ENCODE peak calls at places on chromosome 15, in nine cellular contexts. One of them, this sample, is unnamed.
A peak's percentile ranks its signal among the peaks of the same experiment; 100 is the strongest.

GRCh38 chr15:89353991-89354390 is 19.4 kb upstream of the POLG start:
- DNase-seq in MG63: no peak
- DNase-seq in left colon: no peak
- DNase-seq in GM19239: no peak
- DNase-seq in activated CD4-positive, alpha-beta memory T cell treated with anti-CD3 and anti-CD28 coated beads, Interleukin-2, amount 10 ng/mL, durations not matched to agents 7 days and 5 days: no peak
- DNase-seq in osteoblast: peak; percentile 54
- DNase-seq in effector CD4-positive, alpha-beta T cell: no peak
- DNase-seq in dorsolateral prefrontal cortex: no peak
- DNase-seq in stimulated activated CD4-positive, alpha-beta T cell treated with anti-CD3 and anti-CD28 coated beads, Interleukin-2, amount 100 ng/mL, for 24 hours: no peak
- DNase-seq in this sample: no peak

GRCh38 chr15:95284933-95285401 is 1045.5 kb upstream of the NR2F2 start:
- DNase-seq in MG63: no peak
- DNase-seq in left colon: no peak
- DNase-seq in GM19239: no peak
- DNase-seq in activated CD4-positive, alpha-beta memory T cell treated with anti-CD3 and anti-CD28 coated beads, Interleukin-2, amount 10 ng/mL, durations not matched to agents 7 days and 5 days: peak; percentile 29
- DNase-seq in osteoblast: peak; percentile 37
- DNase-seq in effector CD4-positive, alpha-beta T cell: no peak
- DNase-seq in dorsolateral prefrontal cortex: no peak
- DNase-seq in stimulated activated CD4-positive, alpha-beta T cell treated with anti-CD3 and anti-CD28 coated beads, Interleukin-2, amount 100 ng/mL, for 24 hours: no peak
- DNase-seq in this sample: peak; percentile 68

GRCh38 chr15:40438712-40439111 is 2.0 kb upstream of the BAHD1 start:
- DNase-seq in MG63: no peak
- DNase-seq in left colon: no peak
- DNase-seq in GM19239: no peak
- DNase-seq in activated CD4-positive, alpha-beta memory T cell treated with anti-CD3 and anti-CD28 coated beads, Interleukin-2, amount 10 ng/mL, durations not matched to agents 7 days and 5 days: no peak
- DNase-seq in osteoblast: peak; percentile 81
- DNase-seq in effector CD4-positive, alpha-beta T cell: no peak
- DNase-seq in dorsolateral prefrontal cortex: no peak
- DNase-seq in stimulated activated CD4-positive, alpha-beta T cell treated with anti-CD3 and anti-CD28 coated beads, Interleukin-2, amount 100 ng/mL, for 24 hours: no peak
- DNase-seq in this sample: no peak

GRCh38 chr15:34241376-34242350 is 16.8 kb downstream of the EMC4 start:
- DNase-seq in MG63: no peak
- DNase-seq in left colon: no peak
- DNase-seq in GM19239: peak; percentile 17
- DNase-seq in activated CD4-positive, alpha-beta memory T cell treated with anti-CD3 and anti-CD28 coated beads, Interleukin-2, amount 10 ng/mL, durations not matched to agents 7 days and 5 days: peak; percentile 26
- DNase-seq in osteoblast: peak; percentile 87
- DNase-seq in effector CD4-positive, alpha-beta T cell: peak; percentile 8
- DNase-seq in dorsolateral prefrontal cortex: no peak
- DNase-seq in stimulated activated CD4-positive, alpha-beta T cell treated with anti-CD3 and anti-CD28 coated beads, Interleukin-2, amount 100 ng/mL, for 24 hours: no peak
- DNase-seq in this sample: peak; percentile 31

GRCh38 chr15:81901323-81901722 is 144.5 kb downstream of the MEX3B start:
- DNase-seq in MG63: no peak
- DNase-seq in left colon: no peak
- DNase-seq in GM19239: no peak
- DNase-seq in activated CD4-positive, alpha-beta memory T cell treated with anti-CD3 and anti-CD28 coated beads, Interleukin-2, amount 10 ng/mL, durations not matched to agents 7 days and 5 days: no peak
- DNase-seq in osteoblast: no peak
- DNase-seq in effector CD4-positive, alpha-beta T cell: no peak
- DNase-seq in dorsolateral prefrontal cortex: no peak
- DNase-seq in stimulated activated CD4-positive, alpha-beta T cell treated with anti-CD3 and anti-CD28 coated beads, Interleukin-2, amount 100 ng/mL, for 24 hours: no peak
- DNase-seq in this sample: no peak

GRCh38 chr15:67091073-67091965 is 25.9 kb downstream of the SMAD3 start:
- DNase-seq in MG63: peak; percentile 91
- DNase-seq in left colon: no peak
- DNase-seq in GM19239: no peak
- DNase-seq in activated CD4-positive, alpha-beta memory T cell treated with anti-CD3 and anti-CD28 coated beads, Interleukin-2, amount 10 ng/mL, durations not matched to agents 7 days and 5 days: peak; percentile 91
- DNase-seq in osteoblast: peak; percentile 93
- DNase-seq in effector CD4-positive, alpha-beta T cell: peak; percentile 63
- DNase-seq in dorsolateral prefrontal cortex: no peak
- DNase-seq in stimulated activated CD4-positive, alpha-beta T cell treated with anti-CD3 and anti-CD28 coated beads, Interleukin-2, amount 100 ng/mL, for 24 hours: peak; percentile 70
- DNase-seq in this sample: no peak

GRCh38 chr15:84821501-84822021 is 4.4 kb downstream of the ALPK3 start:
- DNase-seq in MG63: no peak
- DNase-seq in left colon: no peak
- DNase-seq in GM19239: no peak
- DNase-seq in activated CD4-positive, alpha-beta memory T cell treated with anti-CD3 and anti-CD28 coated beads, Interleukin-2, amount 10 ng/mL, durations not matched to agents 7 days and 5 days: no peak
- DNase-seq in osteoblast: no peak
- DNase-seq in effector CD4-positive, alpha-beta T cell: no peak
- DNase-seq in dorsolateral prefrontal cortex: no peak
- DNase-seq in stimulated activated CD4-positive, alpha-beta T cell treated with anti-CD3 and anti-CD28 coated beads, Interleukin-2, amount 100 ng/mL, for 24 hours: no peak
- DNase-seq in this sample: no peak

GRCh38 chr15:85910796-85911195 is 116.1 kb upstream of the KLHL25 start:
- DNase-seq in MG63: no peak
- DNase-seq in left colon: no peak
- DNase-seq in GM19239: no peak
- DNase-seq in activated CD4-positive, alpha-beta memory T cell treated with anti-CD3 and anti-CD28 coated beads, Interleukin-2, amount 10 ng/mL, durations not matched to agents 7 days and 5 days: no peak
- DNase-seq in osteoblast: no peak
- DNase-seq in effector CD4-positive, alpha-beta T cell: no peak
- DNase-seq in dorsolateral prefrontal cortex: no peak
- DNase-seq in stimulated activated CD4-positive, alpha-beta T cell treated with anti-CD3 and anti-CD28 coated beads, Interleukin-2, amount 100 ng/mL, for 24 hours: no peak
- DNase-seq in this sample: no peak

GRCh38 chr15:70538278-70538677 is 225.1 kb downstream of the UACA start:
- DNase-seq in MG63: no peak
- DNase-seq in left colon: no peak
- DNase-seq in GM19239: no peak
- DNase-seq in activated CD4-positive, alpha-beta memory T cell treated with anti-CD3 and anti-CD28 coated beads, Interleukin-2, amount 10 ng/mL, durations not matched to agents 7 days and 5 days: no peak
- DNase-seq in osteoblast: no peak
- DNase-seq in effector CD4-positive, alpha-beta T cell: no peak
- DNase-seq in dorsolateral prefrontal cortex: no peak
- DNase-seq in stimulated activated CD4-positive, alpha-beta T cell treated with anti-CD3 and anti-CD28 coated beads, Interleukin-2, amount 100 ng/mL, for 24 hours: no peak
- DNase-seq in this sample: no peak

GRCh38 chr15:58758141-58758540 is 8.6 kb upstream of the ADAM10 start:
- DNase-seq in MG63: no peak
- DNase-seq in left colon: no peak
- DNase-seq in GM19239: no peak
- DNase-seq in activated CD4-positive, alpha-beta memory T cell treated with anti-CD3 and anti-CD28 coated beads, Interleukin-2, amount 10 ng/mL, durations not matched to agents 7 days and 5 days: no peak
- DNase-seq in osteoblast: peak; percentile 5
- DNase-seq in effector CD4-positive, alpha-beta T cell: no peak
- DNase-seq in dorsolateral prefrontal cortex: no peak
- DNase-seq in stimulated activated CD4-positive, alpha-beta T cell treated with anti-CD3 and anti-CD28 coated beads, Interleukin-2, amount 100 ng/mL, for 24 hours: no peak
- DNase-seq in this sample: no peak

GRCh38 chr15:58677426-58677825 is 72.1 kb downstream of the ADAM10 start:
- DNase-seq in MG63: no peak
- DNase-seq in left colon: no peak
- DNase-seq in GM19239: no peak
- DNase-seq in activated CD4-positive, alpha-beta memory T cell treated with anti-CD3 and anti-CD28 coated beads, Interleukin-2, amount 10 ng/mL, durations not matched to agents 7 days and 5 days: no peak
- DNase-seq in osteoblast: no peak
- DNase-seq in effector CD4-positive, alpha-beta T cell: no peak
- DNase-seq in dorsolateral prefrontal cortex: no peak
- DNase-seq in stimulated activated CD4-positive, alpha-beta T cell treated with anti-CD3 and anti-CD28 coated beads, Interleukin-2, amount 100 ng/mL, for 24 hours: no peak
- DNase-seq in this sample: no peak

GRCh38 chr15:67416891-67417290 is 104.0 kb upstream of the C15orf61 start:
- DNase-seq in MG63: no peak
- DNase-seq in left colon: no peak
- DNase-seq in GM19239: no peak
- DNase-seq in activated CD4-positive, alpha-beta memory T cell treated with anti-CD3 and anti-CD28 coated beads, Interleukin-2, amount 10 ng/mL, durations not matched to agents 7 days and 5 days: no peak
- DNase-seq in osteoblast: no peak
- DNase-seq in effector CD4-positive, alpha-beta T cell: no peak
- DNase-seq in dorsolateral prefrontal cortex: no peak
- DNase-seq in stimulated activated CD4-positive, alpha-beta T cell treated with anti-CD3 and anti-CD28 coated beads, Interleukin-2, amount 100 ng/mL, for 24 hours: no peak
- DNase-seq in this sample: no peak

GRCh38 chr15:56052389-56053045 is 59.1 kb upstream of the NEDD4 start:
- DNase-seq in MG63: no peak
- DNase-seq in left colon: no peak
- DNase-seq in GM19239: peak; percentile 28
- DNase-seq in activated CD4-positive, alpha-beta memory T cell treated with anti-CD3 and anti-CD28 coated beads, Interleukin-2, amount 10 ng/mL, durations not matched to agents 7 days and 5 days: no peak
- DNase-seq in osteoblast: peak; percentile 67
- DNase-seq in effector CD4-positive, alpha-beta T cell: no peak
- DNase-seq in dorsolateral prefrontal cortex: no peak
- DNase-seq in stimulated activated CD4-positive, alpha-beta T cell treated with anti-CD3 and anti-CD28 coated beads, Interleukin-2, amount 100 ng/mL, for 24 hours: no peak
- DNase-seq in this sample: peak; percentile 65

GRCh38 chr15:90594297-90594696 is 64.6 kb downstream of the CRTC3 start:
- DNase-seq in MG63: no peak
- DNase-seq in left colon: peak; percentile 94
- DNase-seq in GM19239: no peak
- DNase-seq in activated CD4-positive, alpha-beta memory T cell treated with anti-CD3 and anti-CD28 coated beads, Interleukin-2, amount 10 ng/mL, durations not matched to agents 7 days and 5 days: peak; percentile 92
- DNase-seq in osteoblast: no peak
- DNase-seq in effector CD4-positive, alpha-beta T cell: peak; percentile 72
- DNase-seq in dorsolateral prefrontal cortex: peak; percentile 68
- DNase-seq in stimulated activated CD4-positive, alpha-beta T cell treated with anti-CD3 and anti-CD28 coated beads, Interleukin-2, amount 100 ng/mL, for 24 hours: peak; percentile 81
- DNase-seq in this sample: peak; percentile 65

GRCh38 chr15:80180986-80181385 is 28.2 kb downstream of the FAH start:
- DNase-seq in MG63: no peak
- DNase-seq in left colon: no peak
- DNase-seq in GM19239: no peak
- DNase-seq in activated CD4-positive, alpha-beta memory T cell treated with anti-CD3 and anti-CD28 coated beads, Interleukin-2, amount 10 ng/mL, durations not matched to agents 7 days and 5 days: no peak
- DNase-seq in osteoblast: no peak
- DNase-seq in effector CD4-positive, alpha-beta T cell: no peak
- DNase-seq in dorsolateral prefrontal cortex: no peak
- DNase-seq in stimulated activated CD4-positive, alpha-beta T cell treated with anti-CD3 and anti-CD28 coated beads, Interleukin-2, amount 100 ng/mL, for 24 hours: no peak
- DNase-seq in this sample: no peak

GRCh38 chr15:97648728-97649127 is 311.8 kb upstream of the ARRDC4 start:
- DNase-seq in MG63: no peak
- DNase-seq in left colon: no peak
- DNase-seq in GM19239: no peak
- DNase-seq in activated CD4-positive, alpha-beta memory T cell treated with anti-CD3 and anti-CD28 coated beads, Interleukin-2, amount 10 ng/mL, durations not matched to agents 7 days and 5 days: no peak
- DNase-seq in osteoblast: no peak
- DNase-seq in effector CD4-positive, alpha-beta T cell: no peak
- DNase-seq in dorsolateral prefrontal cortex: no peak
- DNase-seq in stimulated activated CD4-positive, alpha-beta T cell treated with anti-CD3 and anti-CD28 coated beads, Interleukin-2, amount 100 ng/mL, for 24 hours: no peak
- DNase-seq in this sample: no peak

GRCh38 chr15:88849376-88850122 is 45.8 kb downstream of the HAPLN3 start:
- DNase-seq in MG63: no peak
- DNase-seq in left colon: no peak
- DNase-seq in GM19239: no peak
- DNase-seq in activated CD4-positive, alpha-beta memory T cell treated with anti-CD3 and anti-CD28 coated beads, Interleukin-2, amount 10 ng/mL, durations not matched to agents 7 days and 5 days: no peak
- DNase-seq in osteoblast: peak; percentile 8
- DNase-seq in effector CD4-positive, alpha-beta T cell: no peak
- DNase-seq in dorsolateral prefrontal cortex: no peak
- DNase-seq in stimulated activated CD4-positive, alpha-beta T cell treated with anti-CD3 and anti-CD28 coated beads, Interleukin-2, amount 100 ng/mL, for 24 hours: no peak
- DNase-seq in this sample: no peak

GRCh38 chr15:61051570-61052031 is 177.5 kb downstream of the RORA start:
- DNase-seq in MG63: peak; percentile 30
- DNase-seq in left colon: no peak
- DNase-seq in GM19239: no peak
- DNase-seq in activated CD4-positive, alpha-beta memory T cell treated with anti-CD3 and anti-CD28 coated beads, Interleukin-2, amount 10 ng/mL, durations not matched to agents 7 days and 5 days: no peak
- DNase-seq in osteoblast: peak; percentile 81
- DNase-seq in effector CD4-positive, alpha-beta T cell: no peak
- DNase-seq in dorsolateral prefrontal cortex: peak; percentile 73
- DNase-seq in stimulated activated CD4-positive, alpha-beta T cell treated with anti-CD3 and anti-CD28 coated beads, Interleukin-2, amount 100 ng/mL, for 24 hours: no peak
- DNase-seq in this sample: peak; percentile 29

GRCh38 chr15:98272586-98272985 is 312.1 kb downstream of the ARRDC4 start:
- DNase-seq in MG63: no peak
- DNase-seq in left colon: no peak
- DNase-seq in GM19239: no peak
- DNase-seq in activated CD4-positive, alpha-beta memory T cell treated with anti-CD3 and anti-CD28 coated beads, Interleukin-2, amount 10 ng/mL, durations not matched to agents 7 days and 5 days: no peak
- DNase-seq in osteoblast: no peak
- DNase-seq in effector CD4-positive, alpha-beta T cell: no peak
- DNase-seq in dorsolateral prefrontal cortex: no peak
- DNase-seq in stimulated activated CD4-positive, alpha-beta T cell treated with anti-CD3 and anti-CD28 coated beads, Interleukin-2, amount 100 ng/mL, for 24 hours: no peak
- DNase-seq in this sample: no peak

GRCh38 chr15:101169457-101170071 is 82.3 kb downstream of the CHSY1 start:
- DNase-seq in MG63: no peak
- DNase-seq in left colon: no peak
- DNase-seq in GM19239: no peak
- DNase-seq in activated CD4-positive, alpha-beta memory T cell treated with anti-CD3 and anti-CD28 coated beads, Interleukin-2, amount 10 ng/mL, durations not matched to agents 7 days and 5 days: no peak
- DNase-seq in osteoblast: no peak
- DNase-seq in effector CD4-positive, alpha-beta T cell: no peak
- DNase-seq in dorsolateral prefrontal cortex: no peak
- DNase-seq in stimulated activated CD4-positive, alpha-beta T cell treated with anti-CD3 and anti-CD28 coated beads, Interleukin-2, amount 100 ng/mL, for 24 hours: no peak
- DNase-seq in this sample: no peak

GRCh38 chr15:41689834-41690233 is 29.6 kb downstream of the MGA start:
- DNase-seq in MG63: no peak
- DNase-seq in left colon: no peak
- DNase-seq in GM19239: no peak
- DNase-seq in activated CD4-positive, alpha-beta memory T cell treated with anti-CD3 and anti-CD28 coated beads, Interleukin-2, amount 10 ng/mL, durations not matched to agents 7 days and 5 days: no peak
- DNase-seq in osteoblast: no peak
- DNase-seq in effector CD4-positive, alpha-beta T cell: no peak
- DNase-seq in dorsolateral prefrontal cortex: no peak
- DNase-seq in stimulated activated CD4-positive, alpha-beta T cell treated with anti-CD3 and anti-CD28 coated beads, Interleukin-2, amount 100 ng/mL, for 24 hours: no peak
- DNase-seq in this sample: peak; percentile 22